ENCODE peak calls at places on chromosomes 6 and 20, in six cellular contexts. L is right cardiac atrium; S is pancreas; V is SJSA1; X is Peyer's patch; J is effector memory CD4-positive, alpha-beta T cell. M is an unnamed sample. For H3K4me1, the result is how much of the 10 kb centered on the place peaks cover.

GRCh38 chr6:38552136-38552535 is 87.6 kb downstream of the BTBD9 start:
- DNase-seq in S (no peak), X (no peak), L (no peak), J (no peak), V (no peak), M (no peak)

GRCh38 chr6:105771313-105771970 is 314.7 kb upstream of the PRDM1 start:
- DNase-seq in J (no peak), X (no peak), S (no peak), L (no peak), V (no peak), M (no peak)

GRCh38 chr6:4610256-4610655 is 165.9 kb upstream of the CDYL start:
- DNase-seq in L (peak), V (peak), S (no peak), X (peak), J (no peak), M (no peak)

GRCh38 chr6:54730767-54731665 is 115.6 kb upstream of the FAM83B start:
- DNase-seq in X (peak), S (no peak), L (no peak), V (no peak), J (no peak), M (peak)

GRCh38 chr20:8089668-8090067 is 42.4 kb upstream of the PLCB1 start:
- DNase-seq in J (no peak), X (no peak), S (no peak), V (no peak), L (no peak), M (no peak)

GRCh38 chr6:160027931-160028330 is 59.0 kb downstream of the IGF2R start:
- DNase-seq in L (no peak), V (no peak), J (no peak), X (no peak), S (no peak), M (no peak)

GRCh38 chr6:166672624-166673165 is 45.6 kb upstream of the RPS6KA2 start:
- DNase-seq in J (no peak), S (no peak), X (no peak), V (no peak), L (no peak), M (no peak)

GRCh38 chr20:51497542-51498467 is 44.7 kb downstream of the NFATC2 start:
- DNase-seq in V (peak), X (peak), L (no peak), J (peak), S (no peak), M (no peak)

GRCh38 chr6:15504040-15504491 is 158.8 kb downstream of the DTNBP1 start:
- DNase-seq in L (peak), X (peak), J (no peak), V (peak), S (no peak), M (no peak)

GRCh38 chr6:166942393-166943168 is 13.8 kb downstream of the RNASET2 start:
- DNase-seq in J (peak), S (no peak), X (no peak), V (no peak), L (no peak), M (no peak)

GRCh38 chr6:17021539-17021889 is 80.3 kb upstream of the STMND1 start:
- DNase-seq in L (no peak), S (no peak), X (no peak), J (no peak), V (no peak), M (no peak)

GRCh38 chr6:28683945-28684538 is 158.4 kb downstream of the GPX5 start:
- DNase-seq in S (no peak), V (peak), J (no peak), X (no peak), L (no peak), M (peak)

GRCh38 chr6:112579601-112580000 is 232.5 kb downstream of the RFPL4B start:
- DNase-seq in V (no peak), S (no peak), X (no peak), L (no peak), J (no peak), M (no peak)

GRCh38 chr6:366389-366788 is 25.2 kb upstream of the IRF4 start:
- DNase-seq in X (no peak), L (no peak), S (no peak), V (no peak), J (no peak), M (no peak)

GRCh38 chr6:131062245-131063027 is 609 bp downstream of the EPB41L2 start:
- DNase-seq in V (peak), J (no peak), S (peak), X (peak), L (peak), M (no peak)

GRCh38 chr20:63961664-63962425 is 5.6 kb upstream of the UCKL1 start:
- DNase-seq in V (no peak), S (peak), J (no peak), L (peak), X (no peak), M (no peak)

GRCh38 chr6:170158296-170159039 is 132.4 kb downstream of the DLL1 start:
- DNase-seq in X (no peak), J (no peak), S (no peak), L (peak), V (no peak), M (no peak)

GRCh38 chr20:60270341-60270740 is 312.1 kb downstream of the CDH26 start:
- DNase-seq in V (no peak), J (no peak), X (no peak), L (no peak), S (no peak), M (no peak)
- H3K4me1 ChIP-seq in V (under half), J (under half), X (under half), L (under half), S (under half), M (under half)

GRCh38 chr6:56770011-56770520 is 127.4 kb upstream of the DST start:
- DNase-seq in L (no peak), V (no peak), J (no peak), S (no peak), X (no peak), M (no peak)
- H3K4me1 ChIP-seq in L (under half), V (half or more), J (under half), S (under half), X (under half), M (under half)

GRCh38 chr6:41596807-41597206 is 41.5 kb upstream of the MDFI start:
- DNase-seq in J (no peak), S (no peak), L (no peak), X (no peak), V (no peak), M (peak)

GRCh38 chr6:41597246-41598000 is 40.8 kb upstream of the MDFI start:
- DNase-seq in L (no peak), S (no peak), V (no peak), J (no peak), X (no peak), M (no peak)

GRCh38 chr6:41599836-41600445 is 38.3 kb upstream of the MDFI start:
- DNase-seq in V (peak), S (no peak), J (no peak), L (no peak), X (no peak), M (peak)

GRCh38 chr6:41599015-41599835 is 39.0 kb upstream of the MDFI start:
- DNase-seq in X (no peak), S (peak), V (no peak), J (no peak), L (peak), M (no peak)

DNA sequence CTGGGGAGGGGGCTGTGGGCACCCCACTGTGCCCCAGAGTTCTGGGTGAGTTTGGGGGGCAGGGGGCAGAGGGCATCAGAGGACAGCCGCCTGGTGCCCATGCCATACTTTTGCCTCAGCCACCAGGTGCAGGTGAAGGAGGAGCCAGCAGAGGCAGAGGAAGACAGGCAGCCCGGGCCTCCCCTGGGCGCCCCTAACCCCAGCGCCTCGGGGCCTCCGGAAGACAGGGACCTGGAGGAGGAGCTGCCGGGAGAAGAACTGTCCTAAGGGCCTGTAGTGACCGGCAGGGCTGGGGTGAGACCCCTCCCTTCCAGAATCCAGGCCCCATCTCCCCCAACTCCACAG is 39.6 kb upstream of the MDFI start:
- DNase-seq in J (no peak), V (no peak), L (no peak), S (no peak), X (no peak), M (no peak)
- H3K4me1 ChIP-seq in J (under half), V (under half), L (under half), S (under half), X (under half), M (under half)

DNA sequence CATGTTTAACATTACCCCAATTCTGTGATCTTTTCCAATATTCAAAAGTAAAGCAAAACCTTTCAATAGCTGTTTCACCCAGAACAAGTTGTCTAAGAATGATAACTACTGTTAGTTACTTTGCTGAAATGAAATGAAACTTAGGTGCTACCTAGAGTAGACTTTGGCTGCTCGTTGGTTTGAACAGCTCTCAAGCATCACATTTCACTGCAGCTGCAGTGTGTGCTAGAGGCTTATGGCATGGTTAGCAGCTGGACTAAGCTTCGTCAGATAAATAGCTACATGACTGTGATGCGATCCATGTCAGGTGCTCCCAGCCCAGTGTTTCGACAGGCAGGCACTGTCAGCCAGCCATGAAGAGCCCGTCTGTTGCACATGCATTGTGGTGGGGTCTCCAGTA is 201.1 kb downstream of the TFAP2B start:
- DNase-seq in J (no peak), S (no peak), L (no peak), V (no peak), X (no peak), M (no peak)
- H3K4me1 ChIP-seq in J (under half), S (under half), L (under half), V (under half), X (under half), M (under half)

GRCh38 chr6:157761926-157762325 is 61.1 kb upstream of the SNX9 start:
- DNase-seq in S (no peak), X (no peak), J (no peak), V (no peak), L (no peak), M (no peak)

GRCh38 chr6:157763894-157764345 is 59.1 kb upstream of the SNX9 start:
- DNase-seq in X (no peak), J (no peak), V (no peak), L (no peak), S (no peak), M (no peak)

GRCh38 chr6:157762636-157763035 is 60.4 kb upstream of the SNX9 start:
- DNase-seq in L (no peak), J (no peak), S (no peak), X (peak), V (no peak), M (no peak)

GRCh38 chr6:157763129-157763893 is 59.7 kb upstream of the SNX9 start:
- DNase-seq in J (peak), S (peak), X (peak), L (no peak), V (peak), M (peak)

DNA sequence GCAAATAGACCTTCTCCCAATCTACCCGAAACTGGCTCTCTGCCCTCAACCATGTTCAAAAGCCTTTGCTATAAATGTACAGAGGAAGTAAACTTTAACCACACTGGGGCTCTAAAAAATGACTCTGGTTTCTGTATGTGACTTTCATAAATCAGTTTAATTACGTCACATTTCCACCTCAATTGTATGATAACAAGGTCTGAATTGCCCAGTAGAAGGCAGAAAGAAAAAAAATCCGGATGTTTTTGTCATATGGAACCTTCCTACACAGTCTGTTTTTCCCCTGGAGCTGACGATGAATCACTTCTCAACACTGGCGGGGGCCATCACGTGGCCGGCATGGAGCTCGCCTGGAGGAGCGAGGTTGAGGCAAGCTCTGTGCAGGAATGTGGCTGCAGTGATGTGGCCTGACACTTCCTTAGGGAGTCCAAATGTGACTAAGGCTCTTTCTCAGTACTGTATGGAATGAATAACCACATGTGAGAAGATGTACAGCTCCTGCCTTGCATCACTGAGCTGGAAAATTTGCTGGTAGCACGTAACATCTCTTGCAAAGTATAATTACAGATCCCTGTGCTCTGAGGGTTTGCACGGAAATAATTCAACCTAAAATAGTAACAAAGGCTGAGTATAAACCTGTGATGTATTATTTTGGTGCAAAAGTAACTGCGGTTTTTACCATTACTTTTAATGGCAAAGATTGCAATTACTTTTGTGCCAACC is 58.5 kb upstream of the SNX9 start:
- DNase-seq in L (peak), V (peak), S (peak), X (peak), J (peak), M (peak)
- H3K4me1 ChIP-seq in L (under half), V (half or more), S (under half), X (under half), J (under half), M (under half)

GRCh38 chr20:4815618-4816017 is 93.9 kb downstream of the PRND start:
- DNase-seq in J (no peak), L (no peak), V (no peak), X (no peak), S (no peak), M (no peak)

GRCh38 chr20:4812641-4813075 is 90.9 kb downstream of the PRND start:
- DNase-seq in L (no peak), J (no peak), S (no peak), X (peak), V (no peak), M (no peak)

GRCh38 chr20:4813076-4813838 is 91.5 kb downstream of the PRND start:
- DNase-seq in X (peak), S (no peak), L (peak), V (no peak), J (no peak), M (no peak)

GRCh38 chr20:4813839-4814695 is 92.4 kb downstream of the PRND start:
- DNase-seq in S (no peak), X (peak), J (peak), L (no peak), V (no peak), M (no peak)

DNA sequence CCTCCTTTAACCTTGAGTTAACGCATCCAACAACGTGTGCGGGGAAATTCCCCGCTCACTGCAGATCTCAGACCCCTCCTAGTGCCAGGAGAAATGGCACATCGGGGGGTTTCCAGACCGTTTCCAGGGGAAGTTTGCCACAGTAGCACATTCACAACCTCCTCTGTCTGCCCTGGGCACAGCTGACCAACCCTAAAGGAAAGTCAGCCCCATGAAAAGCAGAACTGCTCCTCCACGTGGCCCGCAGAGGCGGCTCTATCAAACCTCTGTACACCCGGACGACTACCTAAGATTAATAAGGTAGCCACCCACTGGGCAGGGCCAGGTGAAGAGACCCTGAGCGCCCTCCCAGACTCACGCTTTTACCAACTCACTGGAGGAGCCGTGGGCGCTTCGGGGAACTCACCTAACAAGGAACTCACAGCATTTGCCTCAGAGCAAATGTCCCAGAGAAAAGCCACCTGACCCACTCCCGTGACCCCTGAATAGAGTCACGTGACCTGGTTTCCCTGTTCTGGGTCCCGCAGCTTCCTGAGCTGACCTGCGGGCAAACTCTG is 93.1 kb downstream of the PRND start:
- DNase-seq in V (no peak), S (no peak), J (peak), L (no peak), X (peak), M (no peak)
- H3K4me1 ChIP-seq in V (under half), S (under half), J (half or more), L (under half), X (under half), M (under half)

DNA sequence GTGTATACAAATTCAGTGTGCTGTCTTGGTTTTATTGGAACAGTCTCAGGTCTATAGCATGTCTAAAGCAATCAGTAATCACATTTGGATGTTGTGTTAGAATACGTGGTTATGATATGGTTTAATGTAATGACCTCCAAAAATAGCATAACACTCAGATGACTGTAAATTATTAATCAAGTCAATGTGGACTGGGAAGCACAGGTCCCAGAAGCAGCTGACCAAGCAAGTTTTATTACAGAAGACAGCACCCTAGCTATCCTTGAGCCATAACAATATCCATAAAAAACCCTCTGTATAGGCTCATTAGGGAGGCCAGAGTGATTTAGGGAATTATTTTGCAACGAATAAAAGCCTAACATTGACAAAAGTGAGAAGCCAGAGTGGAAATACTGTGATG is 66.9 kb downstream of the RSPH3 start:
- DNase-seq in X (no peak), J (no peak), L (no peak), S (no peak), V (no peak), M (no peak)
- H3K4me1 ChIP-seq in X (under half), J (under half), L (under half), S (under half), V (under half), M (under half)